ENCODE peak calls at places on chromosomes 13 and 19, in five cellular contexts. T is ovary; K is AG04450; V is CD8-positive, alpha-beta memory T cell; G is breast epithelium. N is an unnamed sample.

GRCh38 chr19:18299654-18300053 is 18.2 kb upstream of the JUND start:
- DNase-seq in T (no peak), K (no peak), V (no peak), G (no peak), N (no peak)

GRCh38 chr13:32001392-32001768 is 30.2 kb upstream of the FRY start:
- DNase-seq in T (no peak), K (no peak), V (no peak), G (no peak), N (no peak)

GRCh38 chr13:71864981-71865857 is 1.8 kb downstream of the DACH1 start:
- DNase-seq in T (no peak), K (no peak), V (no peak), G (peak), N (peak)

GRCh38 chr13:84137292-84137691 is 255.0 kb upstream of the SLITRK1 start:
- DNase-seq in T (no peak), K (no peak), V (peak), G (no peak), N (no peak)

GRCh38 chr19:16902545-16902944 is 13.7 kb downstream of the F2RL3 start:
- DNase-seq in T (no peak), K (no peak), V (no peak), G (no peak), N (no peak)

GRCh38 chr13:45269204-45269603 is 68.4 kb upstream of the KCTD4 start:
- DNase-seq in T (no peak), K (no peak), V (no peak), G (no peak), N (no peak)

GRCh38 chr13:111336666-111337065 is 16.2 kb downstream of the TEX29 start:
- DNase-seq in T (no peak), K (no peak), V (no peak), G (no peak), N (no peak)

GRCh38 chr13:76754414-76754813 is 131.8 kb downstream of the KCTD12 start:
- DNase-seq in T (no peak), K (no peak), V (no peak), G (no peak), N (no peak)

GRCh38 chr13:49214917-49215376 is 5.2 kb upstream of the MLNR start:
- DNase-seq in T (no peak), K (no peak), V (peak), G (no peak), N (no peak)

GRCh38 chr19:40807147-40808020 is 8.4 kb downstream of the EGLN2 start:
- DNase-seq in T (no peak), K (no peak), V (no peak), G (no peak), N (no peak)

GRCh38 chr13:48804836-48805601 is 151.3 kb downstream of the CYSLTR2 start:
- DNase-seq in T (no peak), K (no peak), V (no peak), G (no peak), N (no peak)

GRCh38 chr19:48500830-48501445 is 10.7 kb downstream of the LMTK3 start:
- DNase-seq in T (no peak), K (no peak), V (no peak), G (no peak), N (no peak)

GRCh38 chr19:36009220-36009619 is 607 bp upstream of the SYNE4 start:
- DNase-seq in T (peak), K (peak), V (peak), G (peak), N (peak)

GRCh38 chr13:73943965-73944233 is 190.3 kb downstream of the KLF12 start:
- DNase-seq in T (no peak), K (no peak), V (no peak), G (no peak), N (no peak)

GRCh38 chr19:5339470-5339949 is 1.1 kb downstream of the PTPRS start:
- DNase-seq in T (no peak), K (no peak), V (no peak), G (no peak), N (no peak)

GRCh38 chr13:21849323-21849722 is 178.4 kb downstream of the FGF9 start:
- DNase-seq in T (no peak), K (no peak), V (peak), G (no peak), N (no peak)

GRCh38 chr13:113109151-113110047 is 3.8 kb downstream of the F7 start:
- DNase-seq in T (no peak), K (no peak), V (peak), G (no peak), N (peak)

GRCh38 chr13:43473437-43473836 is 313.3 kb downstream of the ENOX1 start:
- DNase-seq in T (no peak), K (no peak), V (no peak), G (no peak), N (no peak)

GRCh38 chr19:19399733-19400438 is 5.6 kb upstream of the GATAD2A start:
- DNase-seq in T (no peak), K (no peak), V (peak), G (no peak), N (no peak)

GRCh38 chr13:33707449-33707848 is 110.5 kb upstream of the RFC3 start:
- DNase-seq in T (no peak), K (no peak), V (no peak), G (no peak), N (no peak)

GRCh38 chr13:44259045-44260042 is 114.3 kb upstream of the SERP2 start:
- DNase-seq in T (peak), K (no peak), V (peak), G (no peak), N (peak)

GRCh38 chr13:41268764-41269163 is 5.4 kb upstream of the MTRF1 start:
- DNase-seq in T (no peak), K (no peak), V (no peak), G (no peak), N (no peak)

GRCh38 chr19:16252459-16253205 is 54.9 kb downstream of the AP1M1 start:
- DNase-seq in T (no peak), K (no peak), V (no peak), G (no peak), N (peak)

GRCh38 chr13:36352350-36352749 is 6.2 kb upstream of the SPART start:
- DNase-seq in T (no peak), K (no peak), V (no peak), G (no peak), N (no peak)

GRCh38 chr19:1913781-1914577 is 8.8 kb downstream of the ADAT3 start:
- DNase-seq in T (no peak), K (no peak), V (no peak), G (no peak), N (no peak)

GRCh38 chr13:78596701-78597550 is 6.4 kb downstream of the POU4F1 start:
- DNase-seq in T (no peak), K (no peak), V (no peak), G (no peak), N (peak)

GRCh38 chr19:48928164-48929005 is 5.1 kb upstream of the DHDH start:
- DNase-seq in T (no peak), K (no peak), V (no peak), G (no peak), N (no peak)

GRCh38 chr13:99967884-99968520 is 3.6 kb downstream of the ZIC5 start:
- DNase-seq in T (no peak), K (no peak), V (no peak), G (no peak), N (no peak)

GRCh38 chr13:21476893-21477472 is 17.9 kb upstream of the ZDHHC20 start:
- DNase-seq in T (peak), K (peak), V (peak), G (peak), N (peak)

GRCh38 chr13:28744091-28744536 is 25.3 kb upstream of the SLC46A3 start:
- DNase-seq in T (no peak), K (no peak), V (no peak), G (no peak), N (no peak)

GRCh38 chr19:48968179-48968661 is 3.1 kb downstream of the FTL start:
- DNase-seq in T (no peak), K (no peak), V (no peak), G (no peak), N (no peak)

GRCh38 chr13:107473255-107473654 is 742.1 kb downstream of the LIG4 start:
- DNase-seq in T (no peak), K (no peak), V (no peak), G (no peak), N (no peak)

GRCh38 chr19:4060621-4061177 is 6.0 kb downstream of the ZBTB7A start:
- DNase-seq in T (no peak), K (no peak), V (no peak), G (no peak), N (no peak)

GRCh38 chr13:49082653-49083536 is 107.2 kb downstream of the FNDC3A start:
- DNase-seq in T (no peak), K (peak), V (no peak), G (no peak), N (no peak)

GRCh38 chr13:31725841-31726240 is 13.5 kb upstream of the RXFP2 start:
- DNase-seq in T (no peak), K (no peak), V (no peak), G (no peak), N (no peak)

GRCh38 chr13:21620858-21621257 is 16.9 kb upstream of the MICU2 start:
- DNase-seq in T (no peak), K (no peak), V (no peak), G (no peak), N (no peak)

GRCh38 chr19:7182489-7182888 is 111.7 kb downstream of the INSR start:
- DNase-seq in T (no peak), K (no peak), V (no peak), G (no peak), N (no peak)
- H3K27ac ChIP-seq in T (peak), K (no peak), V (no peak), G (peak), N (no peak)

DNA sequence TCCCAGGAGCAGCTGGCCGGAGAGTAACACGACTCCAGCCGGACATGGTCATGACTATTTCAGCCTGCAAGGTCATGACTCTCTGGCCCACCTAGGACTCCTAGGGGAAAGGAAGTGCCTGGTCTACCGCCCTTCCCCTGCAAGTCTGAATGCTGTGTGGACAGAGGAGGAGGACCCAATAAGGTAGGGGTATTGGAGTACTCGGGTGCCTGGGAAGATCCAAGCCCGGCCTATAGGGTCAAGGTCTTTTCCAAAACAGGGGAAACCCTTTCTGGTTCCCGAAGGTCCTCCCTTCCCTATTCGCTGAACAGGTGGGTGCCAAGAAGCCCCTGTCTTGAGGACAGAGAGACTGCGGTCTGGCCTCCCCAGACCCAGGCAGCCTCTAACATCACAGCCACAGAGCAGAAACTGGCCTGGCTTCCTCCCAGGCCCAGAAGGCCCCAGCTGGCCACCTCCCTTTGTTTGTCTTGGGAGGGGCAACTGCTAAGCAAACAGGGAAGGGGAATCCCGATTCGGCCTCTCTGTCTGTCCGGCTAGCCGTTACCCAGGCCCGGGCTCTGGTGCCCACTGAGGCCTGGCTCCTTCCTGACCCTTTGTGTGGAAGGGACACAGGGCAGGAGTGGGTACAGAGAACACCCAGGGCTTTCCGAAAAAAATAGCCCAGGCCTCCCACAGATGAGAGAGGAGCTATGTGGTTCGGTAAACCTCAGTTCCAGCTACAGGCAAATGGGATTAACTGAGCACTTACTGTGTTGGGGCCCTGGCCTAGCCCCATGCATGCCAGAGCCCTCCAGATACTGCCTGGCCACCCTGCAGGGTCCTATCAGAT is 5.3 kb upstream of the GRAMD1A start:
- DNase-seq in T (peak), K (no peak), V (no peak), G (peak), N (peak)
- H3K27ac ChIP-seq in T (peak), K (no peak), V (no peak), G (peak), N (no peak)

DNA sequence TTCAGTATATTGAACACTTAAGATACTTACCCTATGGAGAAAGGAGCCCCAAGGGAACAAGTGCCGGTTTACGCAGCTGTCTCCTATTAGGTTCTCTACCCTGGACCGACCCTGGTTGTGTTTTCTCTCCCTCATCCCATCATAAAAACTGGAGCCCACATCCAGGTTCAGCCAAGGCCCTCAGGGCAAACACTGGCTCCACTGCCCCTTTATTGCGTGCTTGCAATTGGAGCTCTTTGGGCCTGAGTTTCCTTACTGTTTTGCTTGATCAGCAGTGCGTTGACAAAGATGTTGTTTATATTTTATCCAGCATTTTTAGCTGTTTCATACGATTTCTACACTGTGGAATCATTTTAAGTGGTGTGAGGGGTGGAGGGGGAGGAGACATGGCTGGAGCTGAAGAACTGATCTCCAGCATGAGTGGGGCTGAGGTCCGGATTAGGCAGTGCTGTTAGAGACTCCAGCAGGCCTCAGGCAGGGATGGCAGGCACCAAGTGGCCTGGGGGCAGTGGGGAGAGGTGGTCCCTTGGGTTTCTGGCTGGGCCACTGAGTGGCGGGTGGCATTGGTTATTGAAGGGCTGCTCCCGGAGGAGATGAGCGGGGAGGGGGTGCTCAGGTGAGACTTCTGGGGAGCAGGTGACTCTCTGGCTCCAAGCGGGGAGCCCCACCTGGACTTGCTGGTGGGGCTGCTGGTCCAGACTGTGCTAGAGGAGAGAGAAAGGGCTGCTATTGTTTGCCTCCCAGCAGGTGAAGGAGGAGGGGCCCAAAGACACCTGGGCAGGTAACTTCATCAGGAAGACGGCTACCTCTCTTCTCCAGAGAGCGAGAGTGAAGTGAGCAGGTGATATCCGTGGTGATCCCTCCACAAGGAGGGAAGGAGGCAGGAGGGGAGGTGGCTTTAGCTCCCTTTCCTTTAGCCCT is 62.3 kb upstream of the RNF113B start:
- DNase-seq in T (no peak), K (no peak), V (no peak), G (no peak), N (no peak)
- H3K27ac ChIP-seq in T (no peak), K (no peak), V (no peak), G (no peak), N (no peak)

GRCh38 chr13:108897955-108898354 is 268.5 kb downstream of the MYO16 start:
- DNase-seq in T (no peak), K (no peak), V (no peak), G (no peak), N (no peak)
- H3K27ac ChIP-seq in T (no peak), K (no peak), V (no peak), G (no peak), N (no peak)